ENCODE peak calls at places on chromosomes 12 and 14, in six cellular contexts. P is adrenal gland, E is uterus, O is A549, U is prostate gland, Z is IMR-90. J is an unnamed sample.

GRCh38 chr14:88228519-88229236 is 94.4 kb downstream of the KCNK10 start:
- DNase-seq in P (no peak), E (no peak), O (no peak), U (no peak), Z (no peak), J (no peak)

GRCh38 chr12:93626160-93626559 is 51.0 kb upstream of the CRADD start:
- DNase-seq in P (no peak), E (no peak), O (no peak), U (no peak), Z (peak; percentile 34), J (no peak)

GRCh38 chr12:64203775-64204174 is 18.3 kb downstream of the KICS2 start:
- DNase-seq in P (no peak), E (no peak), O (no peak), U (no peak), Z (no peak), J (no peak)

GRCh38 chr12:54683388-54683787 is 35.2 kb upstream of the DCD start:
- DNase-seq in P (no peak), E (no peak), O (no peak), U (no peak), Z (no peak), J (no peak)

GRCh38 chr12:62128186-62128965 is 131.8 kb upstream of the USP15 start:
- DNase-seq in P (no peak), E (no peak), O (no peak), U (no peak), Z (no peak), J (no peak)

GRCh38 chr12:63440063-63440462 is 228.2 kb downstream of the DPY19L2 start:
- DNase-seq in P (no peak), E (no peak), O (no peak), U (peak; percentile 40), Z (no peak), J (no peak)

GRCh38 chr12:45235087-45236025 is 19.5 kb downstream of the ANO6 start:
- DNase-seq in P (peak; percentile 20), E (peak; percentile 30), O (peak; percentile 69), U (peak; percentile 40), Z (peak; percentile 69), J (no peak)

GRCh38 chr14:85060116-85060515 is 469.8 kb upstream of the FLRT2 start:
- DNase-seq in P (no peak), E (no peak), O (no peak), U (no peak), Z (no peak), J (no peak)

GRCh38 chr14:104872469-104873341 is 7.6 kb downstream of the CEP170B start:
- DNase-seq in P (peak; percentile 85), E (no peak), O (no peak), U (no peak), Z (peak; percentile 37), J (peak; percentile 84)

GRCh38 chr12:118119449-118119879 is 15.7 kb upstream of the VSIG10 start:
- DNase-seq in P (no peak), E (no peak), O (no peak), U (no peak), Z (no peak), J (no peak)

GRCh38 chr12:118835911-118836310 is 145.4 kb upstream of the SRRM4 start:
- DNase-seq in P (no peak), E (no peak), O (no peak), U (no peak), Z (no peak), J (no peak)

GRCh38 chr12:87363497-87364084 is 665.6 kb downstream of the C12orf50 start:
- DNase-seq in P (no peak), E (no peak), O (no peak), U (no peak), Z (no peak), J (no peak)

GRCh38 chr12:56104815-56105476 is 587 bp downstream of the PA2G4 start:
- DNase-seq in P (no peak), E (no peak), O (peak; percentile 31), U (no peak), Z (no peak), J (peak; percentile 35)

GRCh38 chr14:61553730-61554641 is 141.3 kb upstream of the HIF1A start:
- DNase-seq in P (peak; percentile 77), E (no peak), O (peak; percentile 97), U (no peak), Z (peak; percentile 98), J (peak; percentile 76)

GRCh38 chr12:50734409-50735263 is 29.3 kb upstream of the ATF1 start:
- DNase-seq in P (no peak), E (no peak), O (peak; percentile 52), U (no peak), Z (peak; percentile 33), J (no peak)

GRCh38 chr12:52788111-52788875 is 7.6 kb downstream of the KRT3 start:
- DNase-seq in P (no peak), E (no peak), O (no peak), U (no peak), Z (no peak), J (no peak)

GRCh38 chr14:36021030-36021422 is 155.5 kb downstream of the PTCSC3 start:
- DNase-seq in P (no peak), E (no peak), O (no peak), U (no peak), Z (no peak), J (no peak)

GRCh38 chr12:116642683-116643082 is 83.5 kb downstream of the MAP1LC3B2 start:
- DNase-seq in P (no peak), E (no peak), O (no peak), U (no peak), Z (no peak), J (no peak)

GRCh38 chr14:88848571-88848970 is 24.1 kb downstream of the TTC8 start:
- DNase-seq in P (no peak), E (no peak), O (no peak), U (no peak), Z (peak; percentile 51), J (no peak)

GRCh38 chr14:103699261-103699661 is 16.0 kb downstream of the XRCC3 start:
- DNase-seq in P (no peak), E (no peak), O (no peak), U (no peak), Z (no peak), J (peak; percentile 48)

GRCh38 chr12:85057370-85057963 is 21.3 kb downstream of the LRRIQ1 start:
- DNase-seq in P (no peak), E (no peak), O (peak; percentile 68), U (peak; percentile 17), Z (peak; percentile 41), J (no peak)

GRCh38 chr12:104063712-104064030 is 660 bp upstream of the HCFC2 start:
- DNase-seq in P (peak; percentile 32), E (no peak), O (no peak), U (peak; percentile 10), Z (peak; percentile 61), J (no peak)

GRCh38 chr12:79844693-79845092 is 90.2 kb downstream of the PPP1R12A start:
- DNase-seq in P (no peak), E (no peak), O (peak; percentile 74), U (no peak), Z (peak; percentile 91), J (no peak)

GRCh38 chr12:13210543-13211190 is 14.1 kb downstream of the EMP1 start:
- DNase-seq in P (no peak), E (no peak), O (no peak), U (no peak), Z (no peak), J (no peak)

GRCh38 chr14:99043258-99043615 is 228.8 kb downstream of the BCL11B start:
- DNase-seq in P (no peak), E (no peak), O (no peak), U (no peak), Z (no peak), J (peak; percentile 22)

GRCh38 chr12:65495233-65495632 is 216.8 kb downstream of the MSRB3 start:
- DNase-seq in P (no peak), E (no peak), O (peak; percentile 20), U (no peak), Z (peak; percentile 88), J (no peak)

GRCh38 chr14:95182379-95182778 is 25.1 kb upstream of the DICER1 start:
- DNase-seq in P (no peak), E (no peak), O (no peak), U (no peak), Z (no peak), J (no peak)

GRCh38 chr14:95183082-95183481 is 25.8 kb upstream of the DICER1 start:
- DNase-seq in P (no peak), E (no peak), O (no peak), U (no peak), Z (no peak), J (no peak)

GRCh38 chr14:95185033-95185432 is 27.7 kb upstream of the DICER1 start:
- DNase-seq in P (no peak), E (no peak), O (no peak), U (no peak), Z (no peak), J (peak; percentile 66)

GRCh38 chr14:95184413-95184790 is 27.1 kb upstream of the DICER1 start:
- DNase-seq in P (no peak), E (no peak), O (no peak), U (no peak), Z (no peak), J (no peak)

GRCh38 chr14:95183532-95184412 is 26.4 kb upstream of the DICER1 start:
- DNase-seq in P (no peak), E (no peak), O (no peak), U (no peak), Z (no peak), J (no peak)
- H3K4me3 ChIP-seq in P (no peak overlapping the region), E (no peak overlapping the region), O (no peak overlapping the region), U (no peak overlapping the region), Z (no peak overlapping the region), J (no peak overlapping the region)

GRCh38 chr12:1920971-1921370 is 2.5 kb upstream of the CACNA2D4 start:
- DNase-seq in P (peak; percentile 17), E (no peak), O (no peak), U (peak; percentile 3), Z (no peak), J (peak; percentile 69)
- H3K4me1 ChIP-seq in P (peaks cover 6% of the 10 kb centered on the region), E (peaks cover 11% of the 10 kb centered on the region), O (no peaks in the 10 kb centered on the region), U (no peaks in the 10 kb centered on the region), Z (no peaks in the 10 kb centered on the region), J (no peaks in the 10 kb centered on the region)

DNA sequence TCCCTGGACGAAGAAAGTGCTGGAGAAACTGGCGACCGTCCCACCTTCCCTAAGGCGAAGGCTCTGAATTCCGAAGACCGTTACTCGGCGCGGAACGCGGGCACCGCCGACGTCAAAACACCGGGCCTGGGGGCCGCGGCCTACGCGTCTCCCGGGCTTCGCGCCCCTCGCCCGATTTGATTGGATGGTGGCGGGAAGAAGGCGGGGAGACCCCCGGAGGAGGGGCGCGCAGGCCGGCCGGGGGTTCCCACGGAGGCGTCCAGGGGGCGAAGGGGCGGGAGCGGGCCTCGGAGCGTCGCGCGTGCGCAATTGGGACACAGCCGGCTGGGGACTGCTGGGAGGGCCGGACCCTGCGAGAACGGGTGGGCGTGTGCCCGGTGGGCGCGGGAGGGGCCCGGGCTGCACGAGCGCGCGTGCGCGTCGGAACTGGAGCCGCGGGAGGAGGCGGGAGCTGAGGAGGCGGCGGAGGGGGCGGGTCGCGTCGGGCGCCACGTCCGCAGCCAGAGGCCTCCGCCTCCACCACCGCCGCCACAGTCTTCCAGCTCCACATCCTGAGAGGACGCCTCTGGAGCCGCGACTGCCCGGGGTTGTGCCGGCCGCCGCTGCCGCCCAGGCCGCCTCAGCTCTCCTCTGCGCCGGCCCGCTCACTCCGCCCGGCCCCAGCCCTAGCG is at the start of gene TMEM263:
- DNase-seq in P (peak; percentile 95), E (peak; percentile 95), O (peak; percentile 98), U (peak; percentile 89), Z (peak; percentile 95), J (peak; percentile 96)
- TF ChIP-seq POLR2A in P (peak; percentile 96), E (peak; percentile 98), O (peak; percentile 95), U (peak; percentile 92), Z (peak; percentile 97), J (peak; percentile 99)

DNA sequence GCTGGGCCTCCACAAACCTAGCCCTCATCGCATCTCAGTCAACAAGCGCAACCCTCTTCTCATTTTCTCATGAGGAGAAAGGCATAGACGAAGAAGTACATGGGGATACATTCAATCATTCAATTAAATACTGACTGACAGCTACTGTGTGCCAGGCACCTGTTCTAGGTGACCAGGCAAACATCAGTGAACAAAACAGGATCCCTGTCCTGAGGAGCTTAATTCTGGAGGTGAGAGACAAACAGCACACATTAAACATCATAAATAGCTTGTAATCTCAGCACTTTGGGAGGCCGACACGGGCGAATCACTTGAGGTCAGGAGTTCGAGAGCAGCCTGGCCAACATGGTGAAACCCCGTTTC is 362 bp upstream of the ACYP1 start:
- DNase-seq in P (no peak), E (no peak), O (no peak), U (no peak), Z (no peak), J (no peak)
- H3K4me3 ChIP-seq in P (no peak overlapping the region), E (peak overlapping the region; percentile 80), O (peak overlapping the region; percentile 55), U (peak overlapping the region; percentile 72), Z (peak overlapping the region; percentile 89), J (peak overlapping the region; percentile 54)

J was measured in right lobe of liver.